ENCODE peak calls at places on chromosomes 12 and 14, in four cellular contexts. E is D341Med; S is ureter; A is stimulated activated CD4-positive, alpha-beta T cell treated with anti-CD3 and anti-CD28 coated beads, Interleukin-4, amount 100 ng/mL, for 1 hour. M is an unnamed sample.
A peak's percentile ranks its signal among the peaks of the same experiment; 100 is the strongest.

GRCh38 chr14:83744901-83745300 is 1785.0 kb upstream of the FLRT2 start:
- DNase-seq in E (no peak), S (no peak), A (no peak), M (no peak)

GRCh38 chr12:132560421-132560830 is 50.0 kb downstream of the LRCOL1 start:
- DNase-seq in E (peak; percentile 75), S (no peak), A (peak; percentile 44), M (peak; percentile 35)

GRCh38 chr12:79725987-79726386 is 35.2 kb upstream of the PAWR start:
- DNase-seq in E (no peak), S (no peak), A (no peak), M (no peak)

GRCh38 chr12:88985011-88985410 is 367.3 kb downstream of the DUSP6 start:
- DNase-seq in E (no peak), S (no peak), A (no peak), M (no peak)

GRCh38 chr14:73295198-73295796 is 58.0 kb downstream of the PAPLN start:
- DNase-seq in E (peak; percentile 46), S (no peak), A (no peak), M (no peak)

GRCh38 chr12:89040146-89040964 is 311.9 kb downstream of the DUSP6 start:
- DNase-seq in E (no peak), S (no peak), A (peak; percentile 80), M (peak; percentile 72)

GRCh38 chr14:100098171-100098570 is 32.9 kb downstream of the EVL start:
- DNase-seq in E (no peak), S (no peak), A (no peak), M (no peak)

GRCh38 chr14:101116486-101117130 is 213.1 kb upstream of the RTL1 start:
- DNase-seq in E (peak; percentile 11), S (peak; percentile 22), A (no peak), M (no peak)

GRCh38 chr14:22508662-22509035 is 80.4 kb downstream of the DAD1 start:
- DNase-seq in E (no peak), S (no peak), A (no peak), M (no peak)

GRCh38 chr14:90642239-90642717 is 174.0 kb downstream of the TTC7B start:
- DNase-seq in E (no peak), S (no peak), A (no peak), M (no peak)

GRCh38 chr12:46373303-46374182 is 970 bp upstream of the SLC38A2 start:
- DNase-seq in E (peak; percentile 48), S (peak; percentile 68), A (peak; percentile 35), M (peak; percentile 52)

GRCh38 chr12:47190905-47191304 is 111.1 kb upstream of the AMIGO2 start:
- DNase-seq in E (no peak), S (no peak), A (no peak), M (no peak)

GRCh38 chr12:94204647-94205247 is 56.4 kb downstream of the PLXNC1 start:
- DNase-seq in E (no peak), S (no peak), A (peak; percentile 27), M (peak; percentile 18)

GRCh38 chr12:48882325-48882687 is 16.6 kb upstream of the RND1 start:
- DNase-seq in E (no peak), S (no peak), A (no peak), M (no peak)

GRCh38 chr12:10554971-10555481 is 49.3 kb downstream of the EIF2S3B start:
- DNase-seq in E (no peak), S (no peak), A (no peak), M (no peak)

GRCh38 chr14:78130356-78130755 is 39.8 kb upstream of the NRXN3 start:
- DNase-seq in E (no peak), S (no peak), A (no peak), M (no peak)

GRCh38 chr14:80216818-80217217 is 5.5 kb upstream of the DIO2 start:
- DNase-seq in E (no peak), S (no peak), A (no peak), M (no peak)

GRCh38 chr14:101075801-101076413 is 172.4 kb upstream of the RTL1 start:
- DNase-seq in E (peak; percentile 15), S (no peak), A (no peak), M (no peak)

GRCh38 chr12:78470354-78471195 is 394.0 kb upstream of the SYT1 start:
- DNase-seq in E (peak; percentile 52), S (no peak), A (no peak), M (no peak)

GRCh38 chr12:12010277-12011031 is 60.3 kb upstream of the BCL2L14 start:
- DNase-seq in E (no peak), S (peak; percentile 53), A (peak; percentile 52), M (peak; percentile 72)

GRCh38 chr12:128864516-128865186 is 11.4 kb downstream of the GLT1D1 start:
- DNase-seq in E (no peak), S (no peak), A (no peak), M (no peak)